ENCODE peak calls at places on chromosomes 11 and 22, in six cellular contexts. L is K562, P is H1, Y is GM23248, W is IMR-90, O is fibroblast of lung. V is an unnamed sample. For H3K4me1 and H3K36me3, the result is how much of the 10 kb centered on the place peaks cover.

GRCh38 chr11:48034926-48035876 is 54.8 kb downstream of the PTPRJ start:
- DNase-seq in L (no peak), P (no peak), Y (peak), W (no peak), O (no peak), V (no peak)

GRCh38 chr11:10376061-10376460 is 71.2 kb downstream of the ADM start:
- DNase-seq in L (no peak), P (no peak), Y (no peak), W (no peak), O (no peak), V (no peak)

GRCh38 chr11:121112498-121113455 is 11.7 kb downstream of the TECTA start:
- DNase-seq in L (peak), P (peak), Y (peak), W (peak), O (peak), V (peak)

GRCh38 chr11:80937831-80938230 is 1497.0 kb upstream of the TENM4 start:
- DNase-seq in L (no peak), P (no peak), Y (peak), W (no peak), O (no peak), V (peak)

GRCh38 chr22:41979423-41980250 is 10.4 kb downstream of the SEPTIN3 start:
- DNase-seq in L (no peak), P (no peak), Y (no peak), W (no peak), O (no peak), V (no peak)

GRCh38 chr11:16924462-16924825 is 89.8 kb downstream of the PLEKHA7 start:
- DNase-seq in L (no peak), P (no peak), Y (no peak), W (no peak), O (no peak), V (no peak)

GRCh38 chr11:45178890-45179663 is 32.6 kb downstream of the PRDM11 start:
- DNase-seq in L (no peak), P (no peak), Y (peak), W (peak), O (peak), V (peak)

GRCh38 chr11:14364322-14364721 is 5.3 kb upstream of the RRAS2 start:
- DNase-seq in L (no peak), P (no peak), Y (no peak), W (peak), O (no peak), V (no peak)

GRCh38 chr11:61902313-61902712 is 11.0 kb upstream of the FADS3 start:
- DNase-seq in L (no peak), P (no peak), Y (no peak), W (no peak), O (no peak), V (no peak)

GRCh38 chr11:85595285-85595884 is 31.8 kb downstream of the DLG2 start:
- DNase-seq in L (peak), P (no peak), Y (peak), W (peak), O (peak), V (peak)

GRCh38 chr11:15897211-15897960 is 459.0 kb downstream of the SOX6 start:
- DNase-seq in L (no peak), P (no peak), Y (peak), W (peak), O (peak), V (peak)

GRCh38 chr22:20937031-20937793 is 20.0 kb downstream of the CRKL start:
- DNase-seq in L (peak), P (no peak), Y (no peak), W (no peak), O (no peak), V (no peak)

GRCh38 chr11:85889676-85890579 is 34.7 kb downstream of the CCDC83 start:
- DNase-seq in L (no peak), P (peak), Y (peak), W (peak), O (peak), V (peak)

GRCh38 chr11:111231836-111232235 is 13.7 kb upstream of the POU2AF2 start:
- DNase-seq in L (no peak), P (no peak), Y (no peak), W (peak), O (peak), V (no peak)

GRCh38 chr11:134050541-134051383 is 18.1 kb upstream of the JAM3 start:
- DNase-seq in L (peak), P (no peak), Y (peak), W (peak), O (peak), V (peak)

GRCh38 chr11:96254087-96254486 is 88.9 kb downstream of the MAML2 start:
- DNase-seq in L (no peak), P (no peak), Y (peak), W (peak), O (no peak), V (peak)

GRCh38 chr11:120511116-120511803 is at the start of gene GRIK4:
- DNase-seq in L (peak), P (peak), Y (peak), W (peak), O (peak), V (peak)

GRCh38 chr22:46994983-46995382 is 232.5 kb downstream of the TBC1D22A start:
- DNase-seq in L (no peak), P (no peak), Y (no peak), W (no peak), O (no peak), V (no peak)

GRCh38 chr11:114447892-114448291 is 8.6 kb downstream of the REXO2 start:
- DNase-seq in L (no peak), P (no peak), Y (peak), W (peak), O (peak), V (no peak)

GRCh38 chr11:131944709-131945108 is 574.3 kb downstream of the NTM start:
- DNase-seq in L (no peak), P (no peak), Y (peak), W (peak), O (peak), V (no peak)

GRCh38 chr11:116895053-116895757 is 57.8 kb upstream of the APOA1 start:
- DNase-seq in L (peak), P (peak), Y (no peak), W (no peak), O (peak), V (no peak)

GRCh38 chr22:44673406-44673805 is 28.6 kb upstream of the PRR5 start:
- DNase-seq in L (no peak), P (no peak), Y (no peak), W (no peak), O (no peak), V (no peak)

GRCh38 chr22:37440875-37441274 is 13.6 kb upstream of the ELFN2 start:
- DNase-seq in L (peak), P (no peak), Y (no peak), W (no peak), O (no peak), V (no peak)

GRCh38 chr22:37443086-37443485 is 15.8 kb upstream of the ELFN2 start:
- DNase-seq in L (no peak), P (no peak), Y (no peak), W (no peak), O (no peak), V (no peak)

GRCh38 chr22:37445501-37445900 is 18.2 kb upstream of the ELFN2 start:
- DNase-seq in L (no peak), P (no peak), Y (no peak), W (no peak), O (no peak), V (no peak)

GRCh38 chr22:37442537-37442936 is 15.3 kb upstream of the ELFN2 start:
- DNase-seq in L (no peak), P (no peak), Y (peak), W (peak), O (peak), V (peak)

DNA sequence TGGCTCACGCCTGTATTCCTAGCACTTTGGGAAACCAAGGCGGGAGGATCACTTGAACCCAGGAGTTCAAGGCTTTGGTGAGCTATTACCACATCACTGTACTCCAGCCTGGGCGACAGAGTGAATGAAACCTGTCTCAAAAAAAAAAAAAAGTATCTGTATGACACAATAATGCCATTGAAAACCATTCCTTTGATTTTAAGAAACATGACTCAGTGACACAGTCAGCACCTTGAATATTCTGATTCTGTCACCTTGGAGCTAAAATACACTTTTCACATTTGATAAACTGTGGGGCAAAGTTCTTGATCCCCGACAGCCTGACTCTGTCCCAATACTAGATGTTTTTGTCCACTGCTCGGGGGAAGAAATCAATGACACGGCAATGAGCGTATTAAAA is 16.7 kb upstream of the ELFN2 start:
- DNase-seq in L (no peak), P (no peak), Y (no peak), W (no peak), O (no peak), V (no peak)
- H3K4me1 ChIP-seq in L (under half), P (under half), Y (under half), W (under half), O (under half), V (under half)

GRCh38 chr22:43391306-43391705 is 20.5 kb upstream of the MPPED1 start:
- DNase-seq in L (no peak), P (no peak), Y (no peak), W (no peak), O (no peak), V (no peak)
- H3K36me3 ChIP-seq in L (under half), P (under half), Y (under half), W (under half), O (under half), V (under half)

GRCh38 chr11:108221401-108221800 is 1.0 kb downstream of the NPAT start:
- DNase-seq in L (no peak), P (no peak), Y (peak), W (peak), O (peak), V (peak)
- H3K9ac ChIP-seq in L (peak), P (peak), Y (peak), W (peak), O (peak), V (peak)

GRCh38 chr11:63907063-63907462 is 9.9 kb downstream of the RCOR2 start:
- DNase-seq in L (no peak), P (no peak), Y (no peak), W (no peak), O (no peak), V (no peak)

GRCh38 chr11:63908631-63909491 is 8.1 kb downstream of the RCOR2 start:
- DNase-seq in L (no peak), P (no peak), Y (no peak), W (no peak), O (no peak), V (no peak)

GRCh38 chr11:63906585-63906984 is 10.4 kb downstream of the RCOR2 start:
- DNase-seq in L (peak), P (no peak), Y (peak), W (peak), O (no peak), V (no peak)

GRCh38 chr11:63906087-63906486 is 10.9 kb downstream of the RCOR2 start:
- DNase-seq in L (no peak), P (no peak), Y (no peak), W (no peak), O (no peak), V (no peak)

GRCh38 chr11:63907808-63908530 is 9.0 kb downstream of the RCOR2 start:
- DNase-seq in L (no peak), P (no peak), Y (no peak), W (no peak), O (no peak), V (no peak)
- H3K4me1 ChIP-seq in L (under half), P (under half), Y (under half), W (under half), O (under half), V (under half)

GRCh38 chr11:24965780-24966179 is 468.9 kb downstream of the LUZP2 start:
- DNase-seq in L (no peak), P (no peak), Y (no peak), W (no peak), O (peak), V (no peak)
- H3K36me3 ChIP-seq in L (under half), P (under half), Y (under half), W (under half), O (under half), V (under half)

DNA sequence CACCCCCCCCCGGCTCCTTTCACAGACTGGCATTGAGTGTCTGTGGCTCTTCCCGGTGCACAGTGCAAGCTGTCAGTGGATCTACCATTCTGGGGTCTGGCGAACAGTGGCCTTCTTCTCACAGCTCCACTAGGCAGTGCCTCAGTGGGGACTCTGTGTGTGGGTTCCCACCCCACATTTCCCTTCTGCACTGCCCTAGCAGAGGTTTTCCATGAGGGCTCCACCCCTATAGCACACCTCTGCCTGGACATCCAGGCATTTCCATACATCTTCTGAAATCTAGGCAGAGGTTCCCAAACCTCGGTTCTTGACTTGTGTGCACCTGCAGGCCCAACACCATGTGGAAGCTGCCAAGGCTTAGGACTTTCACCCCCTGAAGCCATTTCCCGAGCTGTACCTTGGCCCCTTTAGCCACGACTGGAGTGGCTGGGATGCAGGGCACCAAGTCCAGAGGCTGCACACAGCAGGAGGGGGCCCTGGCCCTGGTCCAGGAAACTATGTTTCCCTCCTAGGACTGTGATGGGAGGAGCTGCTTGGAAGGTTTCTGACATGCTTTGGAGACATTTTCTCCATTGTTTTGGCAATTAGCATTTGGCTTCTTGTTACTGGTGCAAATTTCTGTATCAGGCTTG is 26.0 kb downstream of the BCL2L13 start:
- DNase-seq in L (no peak), P (no peak), Y (no peak), W (no peak), O (no peak), V (no peak)
- H3K9ac ChIP-seq in L (no peak), P (no peak), Y (no peak), W (no peak), O (no peak), V (no peak)

DNA sequence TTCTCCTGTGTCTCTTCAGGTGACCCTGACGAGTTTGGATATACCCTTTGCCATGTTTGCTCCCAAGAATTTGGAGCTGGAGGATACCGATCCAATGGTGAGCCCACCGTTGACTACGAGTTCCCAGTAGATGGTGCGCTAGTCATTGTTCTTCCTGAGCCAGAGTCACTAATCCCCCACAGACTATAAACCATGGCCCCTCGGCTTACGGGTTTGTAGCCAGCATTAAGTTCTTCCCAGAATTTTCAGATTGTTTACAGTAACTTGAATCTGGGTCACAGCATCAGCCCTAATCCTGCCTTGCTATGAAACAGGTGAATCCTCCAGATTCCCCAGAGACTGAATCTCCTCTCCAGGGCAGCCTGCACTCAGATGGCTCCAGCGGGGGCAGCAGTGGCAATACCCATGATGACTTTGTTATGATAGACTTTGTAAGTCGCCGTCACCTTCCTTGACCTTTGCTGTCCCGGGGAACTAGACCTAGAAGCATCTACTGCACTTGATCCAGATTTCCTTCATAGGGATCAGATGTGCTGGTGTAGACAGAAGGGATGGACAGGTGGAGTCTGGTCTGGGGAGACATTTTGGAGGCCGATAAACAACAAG is 31.8 kb downstream of the ARHGAP1 start:
- DNase-seq in L (no peak), P (no peak), Y (no peak), W (no peak), O (no peak), V (no peak)
- H3K4me1 ChIP-seq in L (under half), P (under half), Y (under half), W (under half), O (under half), V (under half)

GRCh38 chr11:78218707-78219492 is 30.2 kb downstream of the USP35 start:
- DNase-seq in L (no peak), P (no peak), Y (no peak), W (no peak), O (no peak), V (no peak)

GRCh38 chr11:78221396-78222315 is 32.9 kb downstream of the USP35 start:
- DNase-seq in L (no peak), P (no peak), Y (no peak), W (no peak), O (no peak), V (no peak)

GRCh38 chr11:78220218-78221157 is 31.8 kb downstream of the USP35 start:
- DNase-seq in L (no peak), P (no peak), Y (no peak), W (no peak), O (no peak), V (no peak)

GRCh38 chr11:78217650-78218541 is 29.2 kb downstream of the USP35 start:
- DNase-seq in L (no peak), P (no peak), Y (no peak), W (no peak), O (no peak), V (no peak)

GRCh38 chr11:78219493-78220217 is 30.9 kb downstream of the USP35 start:
- DNase-seq in L (no peak), P (no peak), Y (peak), W (no peak), O (no peak), V (no peak)
- H3K36me3 ChIP-seq in L (half or more), P (under half), Y (under half), W (half or more), O (under half), V (under half)